ENCODE peak calls at places on chromosomes 13 and 19, in nine cellular contexts. S, I, L, O, D, K, C, Q and T are unnamed samples.

GRCh38 chr13:98143601-98144500 is 957 bp downstream of the FARP1 start:
- DNase-seq in S (peak), I (peak), L (no peak), O (peak), D (no peak), K (peak), C (peak), Q (peak), T (no peak)

GRCh38 chr19:17183858-17184271 is 31.3 kb upstream of the USE1 start:
- DNase-seq in S (no peak), I (no peak), L (no peak), O (no peak), D (no peak), K (no peak), C (no peak), Q (no peak), T (no peak)

GRCh38 chr19:16830679-16831078 is 1.5 kb downstream of the SIN3B start:
- DNase-seq in S (no peak), I (no peak), L (no peak), O (no peak), D (no peak), K (no peak), C (no peak), Q (peak), T (no peak)

GRCh38 chr13:37306778-37307544 is 201.5 kb upstream of the CSNK1A1L start:
- DNase-seq in S (no peak), I (no peak), L (no peak), O (no peak), D (no peak), K (no peak), C (no peak), Q (no peak), T (no peak)

GRCh38 chr19:48926909-48927308 is 6.6 kb upstream of the DHDH start:
- DNase-seq in S (no peak), I (no peak), L (no peak), O (no peak), D (no peak), K (peak), C (no peak), Q (peak), T (peak)

GRCh38 chr13:96229356-96229755 is 139.4 kb downstream of the HS6ST3 start:
- DNase-seq in S (no peak), I (no peak), L (no peak), O (no peak), D (no peak), K (peak), C (no peak), Q (no peak), T (peak)

GRCh38 chr19:18278521-18279265 is 2.7 kb downstream of the JUND start:
- DNase-seq in S (no peak), I (no peak), L (no peak), O (no peak), D (peak), K (no peak), C (no peak), Q (peak), T (no peak)

GRCh38 chr13:78022164-78022877 is 103.7 kb upstream of the EDNRB start:
- DNase-seq in S (no peak), I (no peak), L (no peak), O (no peak), D (peak), K (no peak), C (peak), Q (peak), T (no peak)

GRCh38 chr19:48881741-48882657 is 9.8 kb downstream of the PPP1R15A start:
- DNase-seq in S (no peak), I (no peak), L (no peak), O (no peak), D (no peak), K (no peak), C (no peak), Q (no peak), T (no peak)

GRCh38 chr13:44413095-44413494 is 39.5 kb downstream of the SERP2 start:
- DNase-seq in S (no peak), I (no peak), L (no peak), O (no peak), D (no peak), K (no peak), C (no peak), Q (no peak), T (no peak)

GRCh38 chr13:102877285-102877684 is 31.5 kb downstream of the ERCC5 start:
- DNase-seq in S (no peak), I (no peak), L (no peak), O (no peak), D (no peak), K (no peak), C (peak), Q (no peak), T (no peak)

GRCh38 chr13:75308222-75308621 is 173.7 kb downstream of the TBC1D4 start:
- DNase-seq in S (no peak), I (no peak), L (no peak), O (no peak), D (no peak), K (no peak), C (no peak), Q (no peak), T (no peak)

GRCh38 chr13:19090495-19090894 is 91.1 kb downstream of the TUBA3C start:
- DNase-seq in S (no peak), I (no peak), L (no peak), O (no peak), D (no peak), K (no peak), C (no peak), Q (no peak), T (no peak)

GRCh38 chr19:23800868-23801267 is 42.2 kb upstream of the ZNF681 start:
- DNase-seq in S (no peak), I (no peak), L (no peak), O (no peak), D (no peak), K (no peak), C (no peak), Q (no peak), T (no peak)

GRCh38 chr13:114112826-114113322 is 19.5 kb downstream of the RASA3 start:
- DNase-seq in S (peak), I (peak), L (no peak), O (peak), D (no peak), K (no peak), C (no peak), Q (peak), T (no peak)

GRCh38 chr13:59545007-59545406 is 618.7 kb downstream of the DIAPH3 start:
- DNase-seq in S (no peak), I (no peak), L (no peak), O (no peak), D (no peak), K (no peak), C (no peak), Q (no peak), T (no peak)

GRCh38 chr19:4268816-4269430 is 10.1 kb upstream of the SHD start:
- DNase-seq in S (no peak), I (no peak), L (no peak), O (no peak), D (no peak), K (no peak), C (no peak), Q (no peak), T (no peak)

GRCh38 chr13:36549771-36550170 is 117.5 kb downstream of the CCNA1 start:
- DNase-seq in S (no peak), I (no peak), L (no peak), O (no peak), D (no peak), K (no peak), C (peak), Q (no peak), T (no peak)

GRCh38 chr13:94280845-94281244 is 198.6 kb downstream of the DCT start:
- DNase-seq in S (no peak), I (no peak), L (no peak), O (no peak), D (no peak), K (no peak), C (no peak), Q (no peak), T (no peak)

GRCh38 chr19:33500991-33501390 is 20.6 kb downstream of the PEPD start:
- DNase-seq in S (no peak), I (no peak), L (no peak), O (peak), D (no peak), K (no peak), C (no peak), Q (peak), T (no peak)

GRCh38 chr19:2702170-2703076 is at the start of gene GNG7:
- DNase-seq in S (peak), I (peak), L (peak), O (peak), D (peak), K (peak), C (peak), Q (peak), T (peak)

GRCh38 chr13:79869326-79869725 is 388.4 kb downstream of the NDFIP2 start:
- DNase-seq in S (no peak), I (no peak), L (no peak), O (no peak), D (no peak), K (peak), C (no peak), Q (no peak), T (peak)

GRCh38 chr19:53849237-53849676 is 18.4 kb upstream of the MYADM start:
- DNase-seq in S (no peak), I (no peak), L (no peak), O (no peak), D (no peak), K (no peak), C (peak), Q (no peak), T (no peak)

GRCh38 chr13:51997641-51998330 is 13.5 kb downstream of the ATP7B start:
- DNase-seq in S (no peak), I (no peak), L (no peak), O (no peak), D (no peak), K (no peak), C (no peak), Q (no peak), T (peak)

GRCh38 chr19:35943542-35944301 is 7.5 kb downstream of the LRFN3 start:
- DNase-seq in S (no peak), I (no peak), L (no peak), O (no peak), D (no peak), K (no peak), C (no peak), Q (no peak), T (no peak)

GRCh38 chr13:23380534-23380933 is 53.0 kb downstream of the SACS start:
- DNase-seq in S (no peak), I (no peak), L (no peak), O (no peak), D (no peak), K (no peak), C (no peak), Q (no peak), T (no peak)

GRCh38 chr19:12527034-12527836 is 24.0 kb downstream of the ZNF564 start:
- DNase-seq in S (no peak), I (no peak), L (no peak), O (no peak), D (no peak), K (no peak), C (no peak), Q (no peak), T (no peak)

GRCh38 chr19:29378126-29378525 is 147.7 kb upstream of the VSTM2B start:
- DNase-seq in S (no peak), I (no peak), L (no peak), O (no peak), D (no peak), K (no peak), C (no peak), Q (no peak), T (no peak)

GRCh38 chr19:41226053-41226873 is 7.2 kb downstream of the AXL start:
- DNase-seq in S (peak), I (peak), L (no peak), O (peak), D (peak), K (peak), C (peak), Q (peak), T (no peak)

GRCh38 chr13:72556945-72557344 is 170.5 kb downstream of the MZT1 start:
- DNase-seq in S (no peak), I (no peak), L (no peak), O (no peak), D (no peak), K (no peak), C (no peak), Q (no peak), T (no peak)

GRCh38 chr13:102373221-102373620 is 28.6 kb downstream of the FGF14 start:
- DNase-seq in S (no peak), I (no peak), L (no peak), O (no peak), D (no peak), K (no peak), C (no peak), Q (no peak), T (no peak)

GRCh38 chr13:29454931-29455481 is 140.5 kb downstream of the SLC7A1 start:
- DNase-seq in S (no peak), I (no peak), L (no peak), O (no peak), D (no peak), K (peak), C (no peak), Q (no peak), T (no peak)

GRCh38 chr19:41706741-41707501 is 1.5 kb upstream of the CEACAM5 start:
- DNase-seq in S (no peak), I (no peak), L (no peak), O (peak), D (peak), K (peak), C (no peak), Q (peak), T (no peak)

GRCh38 chr13:41352935-41353801 is 42.1 kb downstream of the NAA16 start:
- DNase-seq in S (no peak), I (no peak), L (no peak), O (no peak), D (peak), K (no peak), C (no peak), Q (no peak), T (no peak)

GRCh38 chr13:102772042-102772425 is 1.6 kb downstream of the TEX30 start:
- DNase-seq in S (no peak), I (no peak), L (no peak), O (no peak), D (no peak), K (no peak), C (no peak), Q (no peak), T (no peak)

DNA sequence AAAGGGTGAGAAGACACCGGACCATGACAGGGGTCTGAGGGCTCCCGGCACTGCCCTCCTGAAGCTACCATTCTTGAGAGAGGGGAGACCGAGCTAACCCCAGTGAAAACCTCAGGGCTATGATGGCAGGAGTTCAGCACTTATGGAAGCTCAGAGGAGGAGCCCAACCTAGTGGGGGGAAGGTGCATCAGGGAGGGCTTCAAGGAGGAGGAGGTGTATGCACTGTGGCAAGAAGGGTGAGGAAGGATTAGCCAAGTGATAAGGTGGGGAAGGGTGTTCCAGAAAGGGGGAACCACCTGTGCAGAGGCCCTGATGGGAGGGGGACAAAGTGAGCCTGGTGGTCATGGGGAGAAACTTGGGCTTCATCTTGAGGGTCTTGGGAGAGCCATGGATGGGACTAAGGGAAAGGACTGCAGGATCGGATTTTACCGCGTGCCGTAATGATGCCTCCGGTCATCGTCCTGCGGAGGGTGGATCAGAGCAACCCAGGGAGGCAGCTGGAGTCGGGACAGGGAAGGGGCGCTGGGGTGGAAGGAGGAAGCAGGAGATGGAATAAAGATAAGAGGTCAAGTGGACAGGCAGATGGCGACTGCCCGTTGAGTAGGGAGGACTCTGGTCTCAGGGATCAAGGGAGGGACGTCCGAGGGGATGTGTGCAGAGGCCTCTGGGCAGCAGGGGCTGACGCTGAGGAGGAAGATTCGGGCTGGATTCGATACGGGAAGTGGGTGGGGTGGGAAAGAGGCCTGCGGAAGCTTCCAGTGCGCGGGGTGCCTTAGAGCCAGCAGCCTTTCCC is 13.3 kb upstream of the PSMD8 start:
- DNase-seq in S (no peak), I (no peak), L (no peak), O (no peak), D (no peak), K (no peak), C (no peak), Q (no peak), T (no peak)
- H3K4me3 ChIP-seq in S (peak), I (peak), L (peak), O (peak), D (peak), K (peak), C (peak), Q (peak), T (peak)

GRCh38 chr19:47544476-47544875 is 28.5 kb downstream of the ZNF541 start:
- DNase-seq in S (no peak), I (no peak), L (no peak), O (no peak), D (no peak), K (no peak), C (no peak), Q (no peak), T (no peak)

GRCh38 chr19:47549341-47549768 is 23.6 kb downstream of the ZNF541 start:
- DNase-seq in S (no peak), I (no peak), L (no peak), O (no peak), D (no peak), K (no peak), C (no peak), Q (no peak), T (no peak)

GRCh38 chr19:47545061-47545948 is 27.6 kb downstream of the ZNF541 start:
- DNase-seq in S (no peak), I (no peak), L (no peak), O (peak), D (no peak), K (no peak), C (no peak), Q (no peak), T (no peak)

GRCh38 chr19:47550129-47550528 is 22.8 kb downstream of the ZNF541 start:
- DNase-seq in S (no peak), I (no peak), L (no peak), O (no peak), D (no peak), K (no peak), C (no peak), Q (no peak), T (no peak)

GRCh38 chr19:47547175-47547574 is 25.8 kb downstream of the ZNF541 start:
- DNase-seq in S (no peak), I (no peak), L (no peak), O (no peak), D (no peak), K (no peak), C (no peak), Q (no peak), T (no peak)
- H3K4me3 ChIP-seq in S (no peak), I (no peak), L (no peak), O (no peak), D (no peak), K (no peak), C (no peak), Q (no peak), T (no peak)

GRCh38 chr19:45471866-45472556 is 4.2 kb downstream of the FOSB start:
- DNase-seq in S (no peak), I (no peak), L (no peak), O (no peak), D (no peak), K (no peak), C (no peak), Q (no peak), T (no peak)
- H3K4me3 ChIP-seq in S (no peak), I (no peak), L (no peak), O (no peak), D (no peak), K (no peak), C (no peak), Q (no peak), T (no peak)

DNA sequence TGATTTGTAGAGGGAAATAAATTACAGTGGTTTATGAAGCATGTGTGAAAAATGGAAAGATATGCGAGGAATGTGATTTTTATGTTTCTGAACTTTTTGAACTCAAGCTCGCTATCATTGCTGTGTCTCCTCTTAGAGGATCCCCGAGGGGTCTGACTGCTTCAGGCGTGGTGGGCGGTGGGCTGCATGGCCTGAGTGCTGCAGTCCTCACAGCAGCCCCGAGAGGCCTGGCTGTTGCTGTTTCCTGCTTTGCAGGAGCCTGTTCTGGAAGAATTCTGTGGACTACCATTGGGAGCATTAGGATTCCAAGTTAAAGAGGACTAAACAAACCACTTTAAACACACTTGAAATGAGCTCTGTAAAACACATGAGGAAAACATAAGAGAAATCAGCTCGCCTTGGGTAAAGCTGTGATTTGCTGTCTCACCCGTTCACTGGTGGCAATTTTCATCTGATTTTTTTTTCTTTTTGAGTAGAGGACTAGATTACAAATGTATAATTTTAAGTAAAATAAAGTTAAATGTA is 95.9 kb downstream of the ARHGEF7 start:
- DNase-seq in S (no peak), I (no peak), L (no peak), O (no peak), D (no peak), K (no peak), C (no peak), Q (no peak), T (no peak)
- H3K4me3 ChIP-seq in S (no peak), I (peak), L (no peak), O (no peak), D (no peak), K (no peak), C (no peak), Q (no peak), T (no peak)

GRCh38 chr19:55069859-55070225 is 5.8 kb upstream of the EPS8L1 start:
- DNase-seq in S (no peak), I (no peak), L (no peak), O (no peak), D (no peak), K (no peak), C (no peak), Q (no peak), T (no peak)

GRCh38 chr19:55070755-55071502 is 4.7 kb upstream of the EPS8L1 start:
- DNase-seq in S (no peak), I (no peak), L (no peak), O (no peak), D (no peak), K (peak), C (no peak), Q (peak), T (no peak)

GRCh38 chr19:55067869-55068268 is 4.9 kb upstream of the RDH13 start:
- DNase-seq in S (no peak), I (no peak), L (no peak), O (no peak), D (no peak), K (no peak), C (no peak), Q (no peak), T (no peak)

GRCh38 chr19:55069137-55069858 is 6.3 kb upstream of the RDH13 start:
- DNase-seq in S (no peak), I (no peak), L (no peak), O (no peak), D (no peak), K (peak), C (peak), Q (no peak), T (no peak)

DNA sequence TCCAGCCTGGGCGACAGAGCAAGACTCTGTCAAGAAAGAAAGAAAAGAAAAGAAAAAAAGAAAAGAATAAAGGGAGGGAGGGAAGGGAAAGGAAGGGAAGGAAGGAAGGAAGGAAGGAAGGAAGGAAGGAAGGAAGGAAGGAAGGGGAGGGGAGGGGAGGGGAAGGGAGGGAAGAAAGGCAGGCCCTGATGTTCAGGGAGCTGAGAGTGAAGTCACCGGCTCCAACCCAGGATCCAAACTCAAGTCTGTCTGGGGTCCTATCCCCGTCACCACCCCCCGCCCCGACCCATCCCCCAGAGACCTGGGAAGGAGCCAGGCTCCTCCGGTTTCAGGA is 5.8 kb upstream of the RDH13 start:
- DNase-seq in S (no peak), I (no peak), L (no peak), O (no peak), D (no peak), K (no peak), C (no peak), Q (no peak), T (no peak)
- H3K4me3 ChIP-seq in S (no peak), I (no peak), L (peak), O (peak), D (no peak), K (peak), C (no peak), Q (no peak), T (peak)

DNA sequence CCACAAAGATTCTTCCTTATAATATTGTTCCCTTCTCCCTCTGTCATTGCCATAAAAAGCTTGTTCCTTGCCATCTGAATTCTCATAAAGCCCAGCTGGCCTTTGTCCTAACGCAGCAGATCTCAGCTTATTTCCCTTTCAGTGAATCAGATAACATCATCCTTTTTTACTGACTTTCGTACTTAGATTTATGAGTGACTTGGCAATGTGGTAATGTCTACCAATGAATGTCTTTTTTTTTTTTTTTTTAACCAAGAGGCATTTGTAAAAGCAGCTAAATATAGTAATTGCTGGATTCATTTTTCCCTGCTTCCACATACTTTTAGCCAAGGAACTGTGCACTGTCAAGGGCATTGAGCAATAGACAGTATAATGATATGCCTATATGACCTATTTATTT is 82.0 kb upstream of the RUBCNL start:
- DNase-seq in S (no peak), I (no peak), L (no peak), O (no peak), D (no peak), K (peak), C (no peak), Q (no peak), T (peak)
- H3K4me3 ChIP-seq in S (no peak), I (no peak), L (no peak), O (no peak), D (no peak), K (no peak), C (no peak), Q (no peak), T (no peak)